ENCODE peak calls at places on chromosomes 5 and 9, in seven cellular contexts. One of them, this sample, is unnamed.

GRCh38 chr9:92980085-92980745 is 32.9 kb downstream of the FGD3 start:
- DNase-seq in upper lobe of right lung: no peak
- DNase-seq in ELF-1: no peak
- DNase-seq in lung microvascular endothelial cell: no peak
- DNase-seq in GF-D8: no peak
- DNase-seq in effector CD4-positive, alpha-beta T cell: no peak
- DNase-seq in HL-60: no peak
- DNase-seq in this sample: no peak

GRCh38 chr5:148179234-148179824 is 11.0 kb downstream of the SPINK14 start:
- DNase-seq in lung microvascular endothelial cell: peak; percentile 77
- DNase-seq in GF-D8: peak; percentile 16
- DNase-seq in HL-60: peak; percentile 27
- DNase-seq in upper lobe of right lung: no peak
- DNase-seq in ELF-1: no peak
- DNase-seq in effector CD4-positive, alpha-beta T cell: no peak
- DNase-seq in this sample: peak; percentile 73

GRCh38 chr5:135341696-135342095 is 57.3 kb downstream of the MACROH2A1 start:
- DNase-seq in HL-60: no peak
- DNase-seq in lung microvascular endothelial cell: no peak
- DNase-seq in upper lobe of right lung: no peak
- DNase-seq in GF-D8: no peak
- DNase-seq in effector CD4-positive, alpha-beta T cell: no peak
- DNase-seq in ELF-1: no peak
- DNase-seq in this sample: no peak

GRCh38 chr5:106397700-106398099 is 1273.0 kb downstream of the EFNA5 start:
- DNase-seq in effector CD4-positive, alpha-beta T cell: no peak
- DNase-seq in ELF-1: no peak
- DNase-seq in lung microvascular endothelial cell: peak; percentile 64
- DNase-seq in upper lobe of right lung: no peak
- DNase-seq in HL-60: no peak
- DNase-seq in GF-D8: no peak
- DNase-seq in this sample: peak; percentile 78

GRCh38 chr5:141742144-141742543 is 60.1 kb upstream of the ARAP3 start:
- DNase-seq in ELF-1: no peak
- DNase-seq in upper lobe of right lung: no peak
- DNase-seq in HL-60: no peak
- DNase-seq in effector CD4-positive, alpha-beta T cell: no peak
- DNase-seq in GF-D8: no peak
- DNase-seq in lung microvascular endothelial cell: no peak
- DNase-seq in this sample: no peak

GRCh38 chr5:109779036-109779735 is 89.5 kb downstream of the MAN2A1 start:
- DNase-seq in ELF-1: no peak
- DNase-seq in upper lobe of right lung: no peak
- DNase-seq in lung microvascular endothelial cell: peak; percentile 80
- DNase-seq in HL-60: no peak
- DNase-seq in effector CD4-positive, alpha-beta T cell: no peak
- DNase-seq in GF-D8: no peak
- DNase-seq in this sample: peak; percentile 13

GRCh38 chr9:23644326-23644725 is 181.7 kb downstream of the ELAVL2 start:
- DNase-seq in upper lobe of right lung: no peak
- DNase-seq in ELF-1: no peak
- DNase-seq in lung microvascular endothelial cell: no peak
- DNase-seq in GF-D8: no peak
- DNase-seq in HL-60: no peak
- DNase-seq in effector CD4-positive, alpha-beta T cell: no peak
- DNase-seq in this sample: no peak

GRCh38 chr5:163533229-163533628 is 27.8 kb downstream of the MAT2B start:
- DNase-seq in ELF-1: peak; percentile 19
- DNase-seq in upper lobe of right lung: no peak
- DNase-seq in HL-60: no peak
- DNase-seq in lung microvascular endothelial cell: no peak
- DNase-seq in effector CD4-positive, alpha-beta T cell: no peak
- DNase-seq in GF-D8: no peak
- DNase-seq in this sample: no peak

GRCh38 chr5:96629774-96630173 is 32.4 kb upstream of the CAST start:
- DNase-seq in HL-60: no peak
- DNase-seq in ELF-1: no peak
- DNase-seq in upper lobe of right lung: no peak
- DNase-seq in effector CD4-positive, alpha-beta T cell: no peak
- DNase-seq in lung microvascular endothelial cell: peak; percentile 74
- DNase-seq in GF-D8: no peak
- DNase-seq in this sample: peak; percentile 83

GRCh38 chr9:36401179-36401740 is 1.2 kb upstream of the RNF38 start:
- DNase-seq in ELF-1: peak; percentile 51
- DNase-seq in upper lobe of right lung: no peak
- DNase-seq in GF-D8: peak; percentile 65
- DNase-seq in HL-60: no peak
- DNase-seq in lung microvascular endothelial cell: peak; percentile 81
- DNase-seq in effector CD4-positive, alpha-beta T cell: peak; percentile 66
- DNase-seq in this sample: peak; percentile 79

GRCh38 chr9:118643118-118643517 is 726.1 kb downstream of the BRINP1 start:
- DNase-seq in GF-D8: no peak
- DNase-seq in ELF-1: peak; percentile 23
- DNase-seq in lung microvascular endothelial cell: no peak
- DNase-seq in HL-60: no peak
- DNase-seq in upper lobe of right lung: peak; percentile 70
- DNase-seq in effector CD4-positive, alpha-beta T cell: no peak
- DNase-seq in this sample: peak; percentile 34

GRCh38 chr9:89664896-89665329 is 60.1 kb downstream of the GADD45G start:
- DNase-seq in lung microvascular endothelial cell: no peak
- DNase-seq in ELF-1: peak; percentile 77
- DNase-seq in upper lobe of right lung: peak; percentile 89
- DNase-seq in HL-60: no peak
- DNase-seq in GF-D8: no peak
- DNase-seq in effector CD4-positive, alpha-beta T cell: no peak
- DNase-seq in this sample: no peak

GRCh38 chr9:89494199-89494598 is 3.7 kb downstream of the SEMA4D start:
- DNase-seq in lung microvascular endothelial cell: no peak
- DNase-seq in effector CD4-positive, alpha-beta T cell: no peak
- DNase-seq in GF-D8: no peak
- DNase-seq in upper lobe of right lung: no peak
- DNase-seq in ELF-1: no peak
- DNase-seq in HL-60: no peak
- DNase-seq in this sample: no peak

GRCh38 chr5:125412561-125413535 is 666.4 kb upstream of the ZNF608 start:
- DNase-seq in upper lobe of right lung: peak; percentile 84
- DNase-seq in HL-60: no peak
- DNase-seq in GF-D8: no peak
- DNase-seq in ELF-1: peak; percentile 89
- DNase-seq in lung microvascular endothelial cell: peak; percentile 93
- DNase-seq in effector CD4-positive, alpha-beta T cell: no peak
- DNase-seq in this sample: peak; percentile 96

GRCh38 chr9:91089405-91090131 is 272.1 kb downstream of the AUH start:
- DNase-seq in lung microvascular endothelial cell: peak; percentile 66
- DNase-seq in effector CD4-positive, alpha-beta T cell: no peak
- DNase-seq in ELF-1: peak; percentile 53
- DNase-seq in GF-D8: no peak
- DNase-seq in upper lobe of right lung: no peak
- DNase-seq in HL-60: no peak
- DNase-seq in this sample: peak; percentile 60

GRCh38 chr5:136749016-136749415 is 383.7 kb upstream of the TRPC7 start:
- DNase-seq in HL-60: no peak
- DNase-seq in GF-D8: no peak
- DNase-seq in upper lobe of right lung: no peak
- DNase-seq in effector CD4-positive, alpha-beta T cell: no peak
- DNase-seq in ELF-1: no peak
- DNase-seq in lung microvascular endothelial cell: no peak
- DNase-seq in this sample: peak; percentile 15

GRCh38 chr9:92196909-92197308 is 81.7 kb upstream of the SPTLC1 start:
- DNase-seq in effector CD4-positive, alpha-beta T cell: no peak
- DNase-seq in ELF-1: no peak
- DNase-seq in GF-D8: no peak
- DNase-seq in lung microvascular endothelial cell: no peak
- DNase-seq in HL-60: no peak
- DNase-seq in upper lobe of right lung: no peak
- DNase-seq in this sample: peak; percentile 72

This sample was measured in mesenchymal stem cell.